ENCODE peak calls at places on chromosomes 7 and 10, in four cellular contexts. T is OCI-LY7, C is GM23338, Z is right atrium auricular region. M is an unnamed sample.

GRCh38 chr10:15387021-15387420 is 15.9 kb upstream of the FAM171A1 start:
- DNase-seq in T (no peak), C (no peak), Z (no peak), M (no peak)

GRCh38 chr7:12670759-12671545 is 16.5 kb upstream of the ARL4A start:
- DNase-seq in T (no peak), C (no peak), Z (no peak), M (no peak)

GRCh38 chr7:27873981-27874957 is 134.3 kb downstream of the TAX1BP1 start:
- DNase-seq in T (no peak), C (no peak), Z (no peak), M (no peak)

GRCh38 chr7:103915958-103916357 is 73.5 kb downstream of the RELN start:
- DNase-seq in T (no peak), C (no peak), Z (no peak), M (no peak)

GRCh38 chr10:14584643-14585042 is 190.1 kb downstream of the FAM107B start:
- DNase-seq in T (no peak), C (peak; percentile 12), Z (no peak), M (no peak)

GRCh38 chr7:27161214-27161720 is 4.1 kb downstream of the HOXA9 start:
- DNase-seq in T (no peak), C (no peak), Z (no peak), M (no peak)

GRCh38 chr10:78634389-78634815 is 434.4 kb upstream of the ZMIZ1 start:
- DNase-seq in T (peak; percentile 14), C (no peak), Z (peak; percentile 70), M (no peak)

GRCh38 chr7:45609180-45609579 is 35.0 kb downstream of the ADCY1 start:
- DNase-seq in T (no peak), C (no peak), Z (peak; percentile 16), M (peak; percentile 47)

GRCh38 chr7:139065323-139065722 is 29.5 kb upstream of the ZC3HAV1L start:
- DNase-seq in T (no peak), C (no peak), Z (no peak), M (no peak)

GRCh38 chr10:110610308-110610774 is 33.8 kb upstream of the RBM20 start:
- DNase-seq in T (peak; percentile 76), C (peak; percentile 94), Z (no peak), M (no peak)

GRCh38 chr10:8346861-8347260 is 292.4 kb downstream of the GATA3 start:
- DNase-seq in T (no peak), C (peak; percentile 29), Z (no peak), M (no peak)

GRCh38 chr7:30445770-30446169 is 32.8 kb downstream of the NOD1 start:
- DNase-seq in T (peak; percentile 93), C (peak; percentile 74), Z (peak; percentile 89), M (no peak)

GRCh38 chr10:87873656-87874055 is 10.2 kb downstream of the PTEN start:
- DNase-seq in T (no peak), C (no peak), Z (no peak), M (no peak)

GRCh38 chr10:21304608-21305007 is 220.9 kb downstream of the SKIDA1 start:
- DNase-seq in T (no peak), C (no peak), Z (no peak), M (no peak)

GRCh38 chr10:123573236-123574147 is 92.7 kb upstream of the GPR26 start:
- DNase-seq in T (peak; percentile 40), C (peak; percentile 95), Z (no peak), M (no peak)

GRCh38 chr7:6691609-6692106 is 15.1 kb downstream of the ZNF12 start:
- DNase-seq in T (no peak), C (peak; percentile 47), Z (no peak), M (no peak)

GRCh38 chr10:129963831-129964501 is at the start of gene EBF3:
- DNase-seq in T (no peak), C (peak; percentile 92), Z (peak; percentile 87), M (peak; percentile 77)

DNA sequence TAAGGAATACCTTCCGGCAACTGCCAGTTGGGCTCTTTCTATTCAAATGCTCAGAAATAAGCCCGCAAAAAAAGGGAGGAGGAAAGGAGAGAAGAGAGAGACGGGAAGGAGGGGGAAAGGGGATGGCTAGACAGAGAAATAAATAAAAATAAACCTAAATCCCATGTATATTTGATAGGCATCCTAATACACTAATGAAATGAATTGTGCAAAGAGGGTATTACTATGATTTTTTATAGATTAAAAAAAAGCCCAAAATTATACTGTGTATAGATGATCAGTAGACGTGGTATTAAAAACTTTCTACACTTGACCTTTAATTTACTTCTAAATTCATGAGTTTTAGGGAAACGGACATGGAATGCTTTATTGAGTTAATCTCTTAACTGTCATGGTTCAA is 89.9 kb downstream of the HBP1 start:
- DNase-seq in T (no peak), C (peak; percentile 3), Z (no peak), M (no peak)
- H3K4me1 ChIP-seq in T (no peaks in the 10 kb centered on the region), C (peaks cover 3% of the 10 kb centered on the region), Z (no peaks in the 10 kb centered on the region), M (no peaks in the 10 kb centered on the region)

DNA sequence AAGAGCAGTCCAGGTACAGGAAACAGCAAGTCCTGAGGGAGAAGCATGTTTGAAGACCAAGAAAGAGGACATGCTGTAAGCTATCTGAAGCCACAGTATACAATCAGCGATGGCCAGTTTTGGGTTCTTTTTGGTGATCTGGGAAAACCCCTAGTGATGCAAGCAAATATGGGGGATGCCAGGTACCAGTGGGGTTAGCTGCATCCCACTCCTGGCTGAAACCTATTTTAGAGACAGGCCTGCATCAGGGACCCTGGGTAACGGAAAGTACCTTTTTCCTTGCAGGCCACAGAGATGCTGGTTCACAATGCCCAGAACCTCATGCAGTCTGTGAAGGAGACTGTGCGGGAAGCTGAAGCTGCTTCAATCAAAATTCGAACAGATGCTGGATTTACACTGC is 32.9 kb downstream of the AP3M1 start:
- DNase-seq in T (no peak), C (no peak), Z (no peak), M (no peak)
- H3K36me3 ChIP-seq in T (peaks cover 96% of the 10 kb centered on the region), C (peaks cover 53% of the 10 kb centered on the region), Z (peaks cover 98% of the 10 kb centered on the region), M (peaks cover 59% of the 10 kb centered on the region)

GRCh38 chr7:24864214-24864817 is 107.1 kb upstream of the GSDME start:
- DNase-seq in T (no peak), C (no peak), Z (no peak), M (no peak)
- H3K4me1 ChIP-seq in T (peaks cover 14% of the 10 kb centered on the region), C (no peaks in the 10 kb centered on the region), Z (no peaks in the 10 kb centered on the region), M (no peaks in the 10 kb centered on the region)

DNA sequence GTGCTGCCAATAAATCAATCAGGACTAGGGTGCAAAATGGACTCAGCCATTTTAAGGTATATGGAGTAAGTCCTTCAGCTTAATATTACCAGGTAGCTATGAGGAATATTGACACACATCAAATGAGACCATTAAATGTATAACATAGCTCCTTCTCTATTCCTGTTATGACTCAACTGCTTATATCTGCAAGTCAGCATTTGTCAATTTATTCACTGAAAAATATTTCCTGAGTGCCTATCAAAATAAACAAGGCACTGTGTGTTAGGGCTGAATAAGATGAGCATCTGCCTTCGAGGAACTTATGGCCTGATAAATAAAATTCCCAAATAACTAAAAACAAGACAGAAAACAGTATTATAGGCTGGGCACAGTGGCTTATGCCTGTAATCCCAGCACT is 113.8 kb downstream of the CDK6 start:
- DNase-seq in T (no peak), C (no peak), Z (no peak), M (no peak)
- H3K36me3 ChIP-seq in T (peaks cover 24% of the 10 kb centered on the region), C (no peaks in the 10 kb centered on the region), Z (peaks cover 7% of the 10 kb centered on the region), M (no peaks in the 10 kb centered on the region)